ENCODE peak calls at places on chromosomes 7 and 10, in six cellular contexts. M is right lobe of liver; O is effector CD4-positive, alpha-beta T cell; F is lower leg skin; L is COLO829; Y is breast epithelium. I is an unnamed sample.

GRCh38 chr7:138752568-138753518 is 45.0 kb upstream of the TMEM213 start:
- DNase-seq in F (peak; percentile 90), O (peak; percentile 90), L (no peak), Y (peak; percentile 80), M (peak; percentile 70), I (peak; percentile 52)

GRCh38 chr7:152335900-152336571 is 99.8 kb downstream of the KMT2C start:
- DNase-seq in O (no peak), L (no peak), M (no peak), F (no peak), Y (no peak), I (no peak)

GRCh38 chr7:134121632-134122139 is 5.5 kb upstream of the LRGUK start:
- DNase-seq in L (no peak), M (no peak), F (no peak), O (no peak), Y (no peak), I (no peak)

GRCh38 chr10:124744047-124744687 is at the start of gene FAM53B:
- DNase-seq in O (peak; percentile 71), M (peak; percentile 91), Y (peak; percentile 72), L (no peak), F (peak; percentile 95), I (peak; percentile 85)

GRCh38 chr7:143304938-143305337 is 11.0 kb upstream of the CLCN1 start:
- DNase-seq in F (no peak), Y (no peak), M (no peak), O (no peak), L (no peak), I (no peak)

GRCh38 chr10:120455606-120456005 is 1.4 kb upstream of the PLPP4 start:
- DNase-seq in F (no peak), O (no peak), L (no peak), Y (no peak), M (no peak), I (no peak)

GRCh38 chr7:2030475-2031456 is 202.0 kb downstream of the MAD1L1 start:
- DNase-seq in L (no peak), M (peak; percentile 55), F (peak; percentile 68), O (no peak), Y (no peak), I (no peak)

GRCh38 chr10:17453377-17454091 is 861 bp downstream of the ST8SIA6 start:
- DNase-seq in L (no peak), O (peak; percentile 13), M (peak; percentile 59), F (peak; percentile 86), Y (peak; percentile 64), I (peak; percentile 79)

GRCh38 chr10:70494966-70495365 is 16.4 kb downstream of the PALD1 start:
- DNase-seq in F (no peak), M (no peak), Y (no peak), O (no peak), L (no peak), I (peak; percentile 74)

GRCh38 chr7:92576296-92576695 is 13.9 kb downstream of the FAM133B start:
- DNase-seq in L (no peak), M (no peak), O (no peak), F (no peak), Y (no peak), I (no peak)

GRCh38 chr7:129343099-129343700 is 91.0 kb upstream of the STRIP2 start:
- DNase-seq in F (no peak), L (peak; percentile 69), O (no peak), Y (no peak), M (no peak), I (peak; percentile 75)

GRCh38 chr7:2979276-2979675 is 64.4 kb downstream of the CARD11 start:
- DNase-seq in F (no peak), M (no peak), Y (no peak), O (no peak), L (no peak), I (no peak)

GRCh38 chr10:110498982-110499795 is 1.5 kb downstream of the DUSP5 start:
- DNase-seq in M (no peak), F (peak; percentile 87), O (peak; percentile 27), Y (no peak), L (no peak), I (no peak)

GRCh38 chr7:28956608-28957063 is 1.5 kb downstream of the TRIL start:
- DNase-seq in L (peak; percentile 40), Y (peak; percentile 89), M (peak; percentile 74), F (peak; percentile 92), O (no peak), I (peak; percentile 76)

GRCh38 chr7:71193099-71193810 is 61.3 kb downstream of the GALNT17 start:
- DNase-seq in F (no peak), O (no peak), Y (no peak), M (no peak), L (no peak), I (no peak)

GRCh38 chr7:21142081-21142480 is 285.8 kb upstream of the SP4 start:
- DNase-seq in O (no peak), Y (no peak), L (no peak), F (no peak), M (no peak), I (no peak)

GRCh38 chr10:125375210-125375609 is 214.8 kb upstream of the CTBP2 start:
- DNase-seq in M (no peak), L (no peak), Y (no peak), F (no peak), O (no peak), I (no peak)

GRCh38 chr10:78757542-78757941 is 311.2 kb upstream of the ZMIZ1 start:
- DNase-seq in O (no peak), M (no peak), Y (no peak), F (no peak), L (no peak), I (no peak)

GRCh38 chr10:14712991-14713422 is 61.7 kb downstream of the FAM107B start:
- DNase-seq in Y (no peak), O (no peak), M (no peak), F (no peak), L (peak; percentile 56), I (no peak)

GRCh38 chr7:77897004-77897547 is 98.5 kb downstream of the PHTF2 start:
- DNase-seq in O (no peak), L (no peak), Y (no peak), F (no peak), M (no peak), I (no peak)

GRCh38 chr7:156778668-156779067 is 114.3 kb downstream of the LMBR1 start:
- DNase-seq in M (no peak), O (no peak), L (peak; percentile 1), F (no peak), Y (no peak), I (no peak)

GRCh38 chr7:103499976-103500375 is 54.0 kb upstream of the SLC26A5 start:
- DNase-seq in M (no peak), L (no peak), O (no peak), F (no peak), Y (no peak), I (no peak)

GRCh38 chr10:133347636-133348517 is 704 bp downstream of the PRAP1 start:
- DNase-seq in L (no peak), Y (no peak), M (peak; percentile 89), F (no peak), O (no peak), I (no peak)

GRCh38 chr7:108142180-108142579 is 12.0 kb upstream of the LAMB4 start:
- DNase-seq in O (no peak), M (no peak), Y (no peak), L (no peak), F (no peak), I (no peak)

GRCh38 chr7:38893061-38893460 is 15.9 kb downstream of the VPS41 start:
- DNase-seq in O (no peak), Y (no peak), L (no peak), M (no peak), F (no peak), I (no peak)

GRCh38 chr7:106058925-106059324 is 53.2 kb downstream of the SYPL1 start:
- DNase-seq in O (no peak), L (no peak), Y (no peak), M (no peak), F (no peak), I (no peak)

GRCh38 chr10:93600446-93600860 is 582 bp downstream of the RBP4 start:
- DNase-seq in F (peak; percentile 80), O (no peak), Y (no peak), M (peak; percentile 72), L (no peak), I (no peak)

GRCh38 chr7:46015107-46015868 is 94.2 kb upstream of the IGFBP3 start:
- DNase-seq in M (peak; percentile 57), O (no peak), L (no peak), Y (no peak), F (no peak), I (peak; percentile 61)

GRCh38 chr7:155457544-155458316 is at the start of gene EN2:
- DNase-seq in F (no peak), M (no peak), O (no peak), L (no peak), Y (no peak), I (peak; percentile 21)

GRCh38 chr7:64098-64521 is 128.3 kb upstream of the FAM20C start:
- DNase-seq in F (no peak), O (no peak), Y (peak; percentile 51), M (peak; percentile 69), L (peak; percentile 32), I (peak; percentile 70)

GRCh38 chr7:15463801-15464761 is 97.7 kb downstream of the AGMO start:
- DNase-seq in M (no peak), Y (no peak), F (no peak), O (no peak), L (no peak), I (no peak)

GRCh38 chr10:60817135-60817805 is 39.0 kb downstream of the CDK1 start:
- DNase-seq in Y (no peak), F (no peak), O (no peak), L (no peak), M (no peak), I (peak; percentile 9)

GRCh38 chr10:43264324-43264986 is 2.4 kb downstream of the RASGEF1A start:
- DNase-seq in O (no peak), Y (no peak), F (no peak), L (no peak), M (no peak), I (no peak)

GRCh38 chr10:100909506-100910260 is 3.1 kb upstream of the SLF2 start:
- DNase-seq in M (no peak), L (no peak), O (no peak), F (no peak), Y (no peak), I (no peak)

GRCh38 chr7:114922151-114922651 is 307 bp downstream of the MDFIC start:
- DNase-seq in O (peak; percentile 49), L (peak; percentile 32), Y (peak; percentile 53), M (no peak), F (peak; percentile 89), I (peak; percentile 65)

GRCh38 chr10:48444266-48444665 is 137.8 kb downstream of the MAPK8 start:
- DNase-seq in L (no peak), O (no peak), M (no peak), Y (no peak), F (no peak), I (no peak)